ENCODE peak calls at places on chromosomes 16 and 17, in five cellular contexts. T is mucosa of descending colon, A is right lobe of liver, W is MM.1S, S is cardiac fibroblast. L is an unnamed sample.

GRCh38 chr16:14310519-14310991 is 239.4 kb downstream of the MRTFB start:
- DNase-seq in T (peak; percentile 38), A (no peak), W (no peak), S (peak; percentile 41), L (no peak)

GRCh38 chr17:51230306-51230705 is 29.5 kb downstream of the MBTD1 start:
- DNase-seq in T (no peak), A (no peak), W (no peak), S (peak; percentile 4), L (no peak)

GRCh38 chr17:79511471-79511870 is 99.4 kb downstream of the RBFOX3 start:
- DNase-seq in T (no peak), A (no peak), W (no peak), S (no peak), L (no peak)

GRCh38 chr16:25580071-25580470 is 111.7 kb upstream of the HS3ST4 start:
- DNase-seq in T (no peak), A (no peak), W (no peak), S (no peak), L (no peak)

GRCh38 chr17:17181666-17182600 is 24.2 kb downstream of the PLD6 start:
- DNase-seq in T (no peak), A (no peak), W (no peak), S (no peak), L (no peak)

GRCh38 chr16:30609002-30609927 is 924 bp downstream of the ZNF689 start:
- DNase-seq in T (peak; percentile 80), A (peak; percentile 73), W (peak; percentile 37), S (peak; percentile 54), L (peak; percentile 35)

GRCh38 chr17:11303773-11304394 is 62.9 kb downstream of the SHISA6 start:
- DNase-seq in T (no peak), A (no peak), W (no peak), S (no peak), L (no peak)

GRCh38 chr16:6023449-6023848 is 925.9 kb upstream of the EEF2KMT start:
- DNase-seq in T (no peak), A (no peak), W (no peak), S (no peak), L (no peak)

GRCh38 chr16:70250748-70251650 is 741 bp downstream of the EXOSC6 start:
- DNase-seq in T (peak; percentile 73), A (peak; percentile 79), W (peak; percentile 36), S (peak; percentile 52), L (peak; percentile 48)

GRCh38 chr16:83994087-83994486 is 26.0 kb downstream of the NECAB2 start:
- DNase-seq in T (no peak), A (no peak), W (no peak), S (peak; percentile 90), L (peak; percentile 93)

GRCh38 chr16:8087597-8088279 is 502.6 kb downstream of the TMEM114 start:
- DNase-seq in T (no peak), A (no peak), W (no peak), S (no peak), L (no peak)

GRCh38 chr16:24539850-24540484 is 601 bp downstream of the RBBP6 start:
- DNase-seq in T (peak; percentile 81), A (peak; percentile 71), W (peak; percentile 59), S (peak; percentile 63), L (no peak)

GRCh38 chr17:33023790-33024189 is 32.1 kb downstream of the SPACA3 start:
- DNase-seq in T (no peak), A (no peak), W (no peak), S (no peak), L (no peak)

GRCh38 chr17:33019161-33019560 is 27.5 kb downstream of the SPACA3 start:
- DNase-seq in T (no peak), A (no peak), W (no peak), S (no peak), L (no peak)

GRCh38 chr17:33024688-33025486 is 33.2 kb downstream of the SPACA3 start:
- DNase-seq in T (no peak), A (no peak), W (no peak), S (no peak), L (no peak)

GRCh38 chr17:33017366-33017765 is 25.7 kb downstream of the SPACA3 start:
- DNase-seq in T (no peak), A (no peak), W (no peak), S (no peak), L (no peak)

GRCh38 chr17:33021731-33022408 is 30.2 kb downstream of the SPACA3 start:
- DNase-seq in T (no peak), A (no peak), W (no peak), S (no peak), L (no peak)
- TF ChIP-seq CTCF in T (no peak), A (no peak), W (no peak), S (peak; percentile 16), L (no peak)

DNA sequence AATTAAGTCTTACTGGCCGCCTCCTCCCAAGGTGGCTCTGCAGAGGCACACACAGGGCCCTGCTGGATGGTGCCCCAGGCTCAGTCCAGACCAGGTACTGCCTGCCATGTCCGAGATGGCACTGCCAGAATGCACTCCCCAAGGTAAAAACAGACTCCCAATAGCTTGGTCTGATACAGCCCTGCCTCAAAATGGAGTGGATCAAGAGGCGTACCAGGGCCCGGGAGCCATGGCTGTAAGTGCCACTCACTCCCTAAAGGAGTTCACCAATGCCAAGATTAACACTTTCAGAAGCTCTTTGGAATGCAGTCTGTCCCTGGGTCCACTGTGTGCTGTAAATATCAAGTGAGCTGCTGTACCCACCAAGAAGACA is 576 bp upstream of the MYO18A start:
- DNase-seq in T (no peak), A (no peak), W (no peak), S (no peak), L (no peak)
- H3K4me3 ChIP-seq in T (no peak overlapping the region), A (peak overlapping the region; percentile 73), W (peak overlapping the region; percentile 56), S (peak overlapping the region; percentile 24), L (peak overlapping the region; percentile 69)

DNA sequence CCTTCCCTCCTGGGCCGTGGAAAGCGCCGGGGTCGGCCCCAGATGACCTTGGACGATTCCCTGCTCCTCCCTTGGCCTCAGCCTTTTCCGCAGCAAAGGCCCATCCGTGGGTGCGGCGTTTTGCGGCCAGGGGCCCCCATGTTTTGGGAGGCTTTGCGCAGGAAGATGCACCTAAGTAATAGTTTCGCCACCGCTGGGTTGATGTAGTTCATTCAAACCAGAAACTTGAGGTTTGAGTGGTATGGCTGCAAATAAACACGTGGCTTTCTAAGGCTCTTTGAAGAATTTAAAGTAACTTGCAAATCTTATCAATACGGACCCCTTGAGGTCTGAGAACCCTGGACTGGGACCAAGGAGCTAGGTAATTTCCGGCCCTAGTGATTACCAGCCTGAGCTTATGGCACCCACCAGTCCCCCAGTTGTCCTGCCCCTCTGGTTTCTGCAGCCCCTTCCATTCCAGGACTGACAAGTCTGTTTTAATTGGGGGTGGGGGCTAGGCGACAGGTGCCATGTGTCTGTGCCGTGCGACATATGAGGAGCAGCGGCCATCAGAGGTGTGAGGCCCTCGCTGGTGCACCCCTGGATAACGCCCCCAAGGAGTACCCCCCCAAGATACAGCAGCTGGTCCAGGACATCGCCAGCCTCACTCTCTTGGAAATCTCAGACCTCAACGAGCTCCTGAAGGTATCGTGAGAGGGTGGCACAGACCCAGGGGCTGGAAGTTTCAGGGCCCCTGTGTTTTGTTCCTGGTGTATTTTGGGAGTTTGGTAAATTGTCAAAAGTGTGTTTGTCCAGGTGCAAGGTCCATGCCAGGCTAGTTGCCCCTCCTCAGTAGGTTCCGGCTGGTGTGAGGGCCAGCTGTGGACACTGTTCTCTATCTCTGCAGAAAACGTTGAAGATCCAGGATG is 834 bp downstream of the MRPL12 start:
- DNase-seq in T (no peak), A (no peak), W (no peak), S (no peak), L (no peak)
- TF ChIP-seq CTCF in T (no peak), A (no peak), W (no peak), S (no peak), L (no peak)

GRCh38 chr17:58338454-58338841 is 9.9 kb upstream of the TSPOAP1 start:
- DNase-seq in T (no peak), A (no peak), W (peak; percentile 32), S (no peak), L (no peak)
- H3K4me3 ChIP-seq in T (no peak overlapping the region), A (no peak overlapping the region), W (peak overlapping the region; percentile 68), S (no peak overlapping the region), L (no peak overlapping the region)

GRCh38 chr16:82059161-82059982 is 24.3 kb downstream of the HSD17B2 start:
- DNase-seq in T (no peak), A (no peak), W (no peak), S (no peak), L (no peak)

GRCh38 chr16:82059983-82060421 is 24.9 kb downstream of the HSD17B2 start:
- DNase-seq in T (no peak), A (no peak), W (no peak), S (no peak), L (no peak)

GRCh38 chr16:82055117-82055516 is 20.1 kb downstream of the HSD17B2 start:
- DNase-seq in T (no peak), A (no peak), W (no peak), S (no peak), L (no peak)

GRCh38 chr16:82056550-82056896 is 21.5 kb downstream of the HSD17B2 start:
- DNase-seq in T (no peak), A (no peak), W (no peak), S (no peak), L (no peak)

DNA sequence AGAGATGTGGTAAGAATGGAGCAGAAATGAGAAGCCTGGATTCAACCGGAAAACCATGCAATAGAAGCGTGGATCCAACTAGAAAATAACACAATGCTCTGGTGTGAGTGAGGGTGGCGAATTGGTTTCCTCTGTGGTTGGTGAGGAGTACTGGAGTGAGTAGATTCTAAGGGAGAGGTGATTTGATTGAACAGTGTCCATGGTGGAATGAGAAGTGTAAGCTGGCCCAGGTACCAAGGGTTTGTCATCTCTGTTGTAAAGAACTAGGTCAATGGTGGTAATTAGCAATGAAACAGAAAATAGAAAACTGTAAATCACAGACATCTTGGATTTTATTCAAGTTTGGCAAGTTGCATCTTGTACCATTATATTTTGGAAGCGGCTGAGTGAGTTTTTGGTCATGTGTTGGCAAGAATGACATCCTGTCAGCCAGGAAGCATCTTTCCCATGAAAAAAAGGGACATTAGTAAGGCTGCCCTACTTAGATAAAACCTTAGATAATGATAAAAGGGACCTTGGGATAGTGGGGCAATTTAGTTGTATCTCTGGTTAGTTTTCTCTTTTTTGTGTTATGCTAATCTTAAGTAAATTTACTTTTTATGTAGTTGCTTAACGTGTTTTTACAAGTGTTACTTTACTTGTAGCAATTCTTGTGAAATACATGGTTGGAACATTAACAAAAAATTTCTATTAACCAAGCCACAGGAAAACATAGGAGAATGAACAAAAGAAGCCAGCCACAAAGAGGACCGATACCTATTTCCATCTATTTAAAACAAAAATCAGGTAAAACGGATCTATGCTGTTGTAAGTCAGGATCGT is 20.9 kb downstream of the HSD17B2 start:
- DNase-seq in T (no peak), A (no peak), W (no peak), S (no peak), L (no peak)
- TF ChIP-seq CTCF in T (no peak), A (no peak), W (no peak), S (no peak), L (no peak)

GRCh38 chr17:77372444-77373297 is 231.9 kb downstream of the SEC14L1 start:
- DNase-seq in T (peak; percentile 85), A (peak; percentile 87), W (peak; percentile 75), S (peak; percentile 92), L (peak; percentile 84)
- H3K4me3 ChIP-seq in T (peak overlapping the region; percentile 50), A (peak overlapping the region; percentile 65), W (peak overlapping the region; percentile 79), S (peak overlapping the region; percentile 80), L (peak overlapping the region; percentile 84)